ENCODE peak calls at places on chromosomes 1 and 21, in six cellular contexts. One of them, this sample, is unnamed.

GRCh38 chr1:112358798-112359408 is 37.1 kb upstream of the CTTNBP2NL start:
- DNase-seq in CD4-positive, CD25-positive, alpha-beta regulatory T cell: peak
- DNase-seq in germinal center: peak
- DNase-seq in glomerular endothelial cell: no peak
- DNase-seq in activated CD4-positive, alpha-beta T cell treated with anti-CD3 and anti-CD28 coated beads, Interleukin-2, amount 10 ng/mL, durations not matched to agents 24 days and 14 days: peak
- DNase-seq in body of pancreas: peak
- DNase-seq in this sample: peak

GRCh38 chr1:59026472-59026948 is 242.7 kb upstream of the JUN start:
- DNase-seq in CD4-positive, CD25-positive, alpha-beta regulatory T cell: no peak
- DNase-seq in germinal center: no peak
- DNase-seq in glomerular endothelial cell: no peak
- DNase-seq in activated CD4-positive, alpha-beta T cell treated with anti-CD3 and anti-CD28 coated beads, Interleukin-2, amount 10 ng/mL, durations not matched to agents 24 days and 14 days: no peak
- DNase-seq in body of pancreas: no peak
- DNase-seq in this sample: no peak

GRCh38 chr1:8818325-8818775 is 910 bp upstream of the RERE start:
- DNase-seq in CD4-positive, CD25-positive, alpha-beta regulatory T cell: no peak
- DNase-seq in germinal center: peak
- DNase-seq in glomerular endothelial cell: peak
- DNase-seq in activated CD4-positive, alpha-beta T cell treated with anti-CD3 and anti-CD28 coated beads, Interleukin-2, amount 10 ng/mL, durations not matched to agents 24 days and 14 days: no peak
- DNase-seq in body of pancreas: peak
- DNase-seq in this sample: no peak

GRCh38 chr1:8597455-8597854 is 220.0 kb downstream of the RERE start:
- DNase-seq in CD4-positive, CD25-positive, alpha-beta regulatory T cell: no peak
- DNase-seq in germinal center: no peak
- DNase-seq in glomerular endothelial cell: no peak
- DNase-seq in activated CD4-positive, alpha-beta T cell treated with anti-CD3 and anti-CD28 coated beads, Interleukin-2, amount 10 ng/mL, durations not matched to agents 24 days and 14 days: no peak
- DNase-seq in body of pancreas: no peak
- DNase-seq in this sample: no peak

GRCh38 chr1:13682443-13682842 is 17.5 kb upstream of the PRDM2 start:
- DNase-seq in CD4-positive, CD25-positive, alpha-beta regulatory T cell: no peak
- DNase-seq in germinal center: no peak
- DNase-seq in glomerular endothelial cell: no peak
- DNase-seq in activated CD4-positive, alpha-beta T cell treated with anti-CD3 and anti-CD28 coated beads, Interleukin-2, amount 10 ng/mL, durations not matched to agents 24 days and 14 days: no peak
- DNase-seq in body of pancreas: no peak
- DNase-seq in this sample: no peak

GRCh38 chr1:25516686-25517085 is 26.7 kb upstream of the LDLRAP1 start:
- DNase-seq in CD4-positive, CD25-positive, alpha-beta regulatory T cell: no peak
- DNase-seq in germinal center: no peak
- DNase-seq in glomerular endothelial cell: no peak
- DNase-seq in activated CD4-positive, alpha-beta T cell treated with anti-CD3 and anti-CD28 coated beads, Interleukin-2, amount 10 ng/mL, durations not matched to agents 24 days and 14 days: no peak
- DNase-seq in body of pancreas: no peak
- DNase-seq in this sample: no peak

GRCh38 chr1:46687095-46687659 is 15.5 kb downstream of the TEX38 start:
- DNase-seq in CD4-positive, CD25-positive, alpha-beta regulatory T cell: no peak
- DNase-seq in germinal center: no peak
- DNase-seq in glomerular endothelial cell: no peak
- DNase-seq in activated CD4-positive, alpha-beta T cell treated with anti-CD3 and anti-CD28 coated beads, Interleukin-2, amount 10 ng/mL, durations not matched to agents 24 days and 14 days: no peak
- DNase-seq in body of pancreas: peak
- DNase-seq in this sample: no peak

GRCh38 chr1:27135920-27136551 is 18.9 kb downstream of the SLC9A1 start:
- DNase-seq in CD4-positive, CD25-positive, alpha-beta regulatory T cell: no peak
- DNase-seq in germinal center: no peak
- DNase-seq in glomerular endothelial cell: no peak
- DNase-seq in activated CD4-positive, alpha-beta T cell treated with anti-CD3 and anti-CD28 coated beads, Interleukin-2, amount 10 ng/mL, durations not matched to agents 24 days and 14 days: peak
- DNase-seq in body of pancreas: no peak
- DNase-seq in this sample: no peak

GRCh38 chr1:202012544-202013478 is 2.4 kb downstream of the ELF3 start:
- DNase-seq in CD4-positive, CD25-positive, alpha-beta regulatory T cell: no peak
- DNase-seq in germinal center: no peak
- DNase-seq in glomerular endothelial cell: no peak
- DNase-seq in activated CD4-positive, alpha-beta T cell treated with anti-CD3 and anti-CD28 coated beads, Interleukin-2, amount 10 ng/mL, durations not matched to agents 24 days and 14 days: no peak
- DNase-seq in body of pancreas: peak
- DNase-seq in this sample: no peak

GRCh38 chr1:95021794-95022193 is 51.0 kb downstream of the ALG14 start:
- DNase-seq in CD4-positive, CD25-positive, alpha-beta regulatory T cell: no peak
- DNase-seq in germinal center: no peak
- DNase-seq in glomerular endothelial cell: no peak
- DNase-seq in activated CD4-positive, alpha-beta T cell treated with anti-CD3 and anti-CD28 coated beads, Interleukin-2, amount 10 ng/mL, durations not matched to agents 24 days and 14 days: no peak
- DNase-seq in body of pancreas: no peak
- DNase-seq in this sample: no peak

GRCh38 chr1:60281360-60281932 is 207.9 kb upstream of the C1orf87 start:
- DNase-seq in CD4-positive, CD25-positive, alpha-beta regulatory T cell: peak
- DNase-seq in germinal center: no peak
- DNase-seq in glomerular endothelial cell: peak
- DNase-seq in activated CD4-positive, alpha-beta T cell treated with anti-CD3 and anti-CD28 coated beads, Interleukin-2, amount 10 ng/mL, durations not matched to agents 24 days and 14 days: peak
- DNase-seq in body of pancreas: peak
- DNase-seq in this sample: peak

GRCh38 chr1:222697203-222697602 is 15.1 kb downstream of the AIDA start:
- DNase-seq in CD4-positive, CD25-positive, alpha-beta regulatory T cell: no peak
- DNase-seq in germinal center: no peak
- DNase-seq in glomerular endothelial cell: no peak
- DNase-seq in activated CD4-positive, alpha-beta T cell treated with anti-CD3 and anti-CD28 coated beads, Interleukin-2, amount 10 ng/mL, durations not matched to agents 24 days and 14 days: no peak
- DNase-seq in body of pancreas: no peak
- DNase-seq in this sample: no peak

GRCh38 chr21:35988396-35989140 is 71.8 kb downstream of the SETD4 start:
- DNase-seq in CD4-positive, CD25-positive, alpha-beta regulatory T cell: no peak
- DNase-seq in germinal center: no peak
- DNase-seq in glomerular endothelial cell: no peak
- DNase-seq in activated CD4-positive, alpha-beta T cell treated with anti-CD3 and anti-CD28 coated beads, Interleukin-2, amount 10 ng/mL, durations not matched to agents 24 days and 14 days: no peak
- DNase-seq in body of pancreas: no peak
- DNase-seq in this sample: no peak

GRCh38 chr1:156259805-156260204 is 11.9 kb upstream of the PAQR6 start:
- DNase-seq in CD4-positive, CD25-positive, alpha-beta regulatory T cell: no peak
- DNase-seq in germinal center: no peak
- DNase-seq in glomerular endothelial cell: no peak
- DNase-seq in activated CD4-positive, alpha-beta T cell treated with anti-CD3 and anti-CD28 coated beads, Interleukin-2, amount 10 ng/mL, durations not matched to agents 24 days and 14 days: no peak
- DNase-seq in body of pancreas: no peak
- DNase-seq in this sample: no peak

GRCh38 chr1:174800221-174800791 is 199.4 kb upstream of the CACYBP start:
- DNase-seq in CD4-positive, CD25-positive, alpha-beta regulatory T cell: peak
- DNase-seq in germinal center: no peak
- DNase-seq in glomerular endothelial cell: no peak
- DNase-seq in activated CD4-positive, alpha-beta T cell treated with anti-CD3 and anti-CD28 coated beads, Interleukin-2, amount 10 ng/mL, durations not matched to agents 24 days and 14 days: peak
- DNase-seq in body of pancreas: no peak
- DNase-seq in this sample: peak

GRCh38 chr1:182473553-182473952 is 23.6 kb downstream of the RGSL1 start:
- DNase-seq in CD4-positive, CD25-positive, alpha-beta regulatory T cell: no peak
- DNase-seq in germinal center: no peak
- DNase-seq in glomerular endothelial cell: no peak
- DNase-seq in activated CD4-positive, alpha-beta T cell treated with anti-CD3 and anti-CD28 coated beads, Interleukin-2, amount 10 ng/mL, durations not matched to agents 24 days and 14 days: no peak
- DNase-seq in body of pancreas: no peak
- DNase-seq in this sample: no peak

GRCh38 chr1:197813741-197814140 is 38.5 kb upstream of the DENND1B start:
- DNase-seq in CD4-positive, CD25-positive, alpha-beta regulatory T cell: no peak
- DNase-seq in germinal center: no peak
- DNase-seq in glomerular endothelial cell: no peak
- DNase-seq in activated CD4-positive, alpha-beta T cell treated with anti-CD3 and anti-CD28 coated beads, Interleukin-2, amount 10 ng/mL, durations not matched to agents 24 days and 14 days: no peak
- DNase-seq in body of pancreas: no peak
- DNase-seq in this sample: no peak

GRCh38 chr1:218303176-218303575 is 18.1 kb downstream of the RRP15 start:
- DNase-seq in CD4-positive, CD25-positive, alpha-beta regulatory T cell: no peak
- DNase-seq in germinal center: no peak
- DNase-seq in glomerular endothelial cell: no peak
- DNase-seq in activated CD4-positive, alpha-beta T cell treated with anti-CD3 and anti-CD28 coated beads, Interleukin-2, amount 10 ng/mL, durations not matched to agents 24 days and 14 days: no peak
- DNase-seq in body of pancreas: no peak
- DNase-seq in this sample: no peak

GRCh38 chr1:13494025-13494424 is 19.8 kb downstream of the LRRC38 start:
- DNase-seq in CD4-positive, CD25-positive, alpha-beta regulatory T cell: no peak
- DNase-seq in germinal center: no peak
- DNase-seq in glomerular endothelial cell: no peak
- DNase-seq in activated CD4-positive, alpha-beta T cell treated with anti-CD3 and anti-CD28 coated beads, Interleukin-2, amount 10 ng/mL, durations not matched to agents 24 days and 14 days: no peak
- DNase-seq in body of pancreas: no peak
- DNase-seq in this sample: no peak

GRCh38 chr21:42661688-42662429 is 8.4 kb downstream of the PDE9A start:
- DNase-seq in CD4-positive, CD25-positive, alpha-beta regulatory T cell: no peak
- DNase-seq in germinal center: peak
- DNase-seq in glomerular endothelial cell: no peak
- DNase-seq in activated CD4-positive, alpha-beta T cell treated with anti-CD3 and anti-CD28 coated beads, Interleukin-2, amount 10 ng/mL, durations not matched to agents 24 days and 14 days: no peak
- DNase-seq in body of pancreas: no peak
- DNase-seq in this sample: no peak

GRCh38 chr1:114094303-114094663 is 59.4 kb downstream of the SYT6 start:
- DNase-seq in CD4-positive, CD25-positive, alpha-beta regulatory T cell: no peak
- DNase-seq in germinal center: no peak
- DNase-seq in glomerular endothelial cell: no peak
- DNase-seq in activated CD4-positive, alpha-beta T cell treated with anti-CD3 and anti-CD28 coated beads, Interleukin-2, amount 10 ng/mL, durations not matched to agents 24 days and 14 days: no peak
- DNase-seq in body of pancreas: no peak
- DNase-seq in this sample: no peak

GRCh38 chr1:150575518-150576366 is 3.7 kb downstream of the MCL1 start:
- DNase-seq in CD4-positive, CD25-positive, alpha-beta regulatory T cell: no peak
- DNase-seq in germinal center: no peak
- DNase-seq in glomerular endothelial cell: no peak
- DNase-seq in activated CD4-positive, alpha-beta T cell treated with anti-CD3 and anti-CD28 coated beads, Interleukin-2, amount 10 ng/mL, durations not matched to agents 24 days and 14 days: peak
- DNase-seq in body of pancreas: no peak
- DNase-seq in this sample: no peak

GRCh38 chr1:32900956-32901822 is at the start of gene TMEM54:
- DNase-seq in CD4-positive, CD25-positive, alpha-beta regulatory T cell: no peak
- DNase-seq in germinal center: no peak
- DNase-seq in glomerular endothelial cell: no peak
- DNase-seq in activated CD4-positive, alpha-beta T cell treated with anti-CD3 and anti-CD28 coated beads, Interleukin-2, amount 10 ng/mL, durations not matched to agents 24 days and 14 days: peak
- DNase-seq in body of pancreas: peak
- DNase-seq in this sample: no peak

GRCh38 chr1:214331180-214331579 is 50.2 kb downstream of the SMYD2 start:
- DNase-seq in CD4-positive, CD25-positive, alpha-beta regulatory T cell: no peak
- DNase-seq in germinal center: no peak
- DNase-seq in glomerular endothelial cell: no peak
- DNase-seq in activated CD4-positive, alpha-beta T cell treated with anti-CD3 and anti-CD28 coated beads, Interleukin-2, amount 10 ng/mL, durations not matched to agents 24 days and 14 days: no peak
- DNase-seq in body of pancreas: no peak
- DNase-seq in this sample: no peak

GRCh38 chr21:44364151-44365053 is 11.0 kb downstream of the TRPM2 start:
- DNase-seq in CD4-positive, CD25-positive, alpha-beta regulatory T cell: no peak
- DNase-seq in germinal center: no peak
- DNase-seq in glomerular endothelial cell: no peak
- DNase-seq in activated CD4-positive, alpha-beta T cell treated with anti-CD3 and anti-CD28 coated beads, Interleukin-2, amount 10 ng/mL, durations not matched to agents 24 days and 14 days: no peak
- DNase-seq in body of pancreas: no peak
- DNase-seq in this sample: no peak

GRCh38 chr1:232987741-232988140 is 37.3 kb downstream of the NTPCR start:
- DNase-seq in CD4-positive, CD25-positive, alpha-beta regulatory T cell: no peak
- DNase-seq in germinal center: no peak
- DNase-seq in glomerular endothelial cell: no peak
- DNase-seq in activated CD4-positive, alpha-beta T cell treated with anti-CD3 and anti-CD28 coated beads, Interleukin-2, amount 10 ng/mL, durations not matched to agents 24 days and 14 days: no peak
- DNase-seq in body of pancreas: no peak
- DNase-seq in this sample: no peak

This sample was measured in caudate nucleus.